ENCODE peak calls at places on chromosomes 13 and 19, in six cellular contexts. L is OCI-LY7, F is Right ventricle myocardium superior, N is NCI-H1436, Z is mucosa of gallbladder, R is posterior vena cava. I is an unnamed sample.

GRCh38 chr13:28355822-28356371 is 139.0 kb downstream of the FLT1 start:
- DNase-seq in L (no peak), F (no peak), N (no peak), Z (no peak), R (no peak), I (no peak)

GRCh38 chr13:38002596-38002995 is 133.0 kb upstream of the TRPC4 start:
- DNase-seq in L (no peak), F (no peak), N (peak), Z (no peak), R (no peak), I (no peak)

GRCh38 chr13:113106053-113106452 is 462 bp downstream of the F7 start:
- DNase-seq in L (no peak), F (no peak), N (no peak), Z (no peak), R (no peak), I (no peak)

GRCh38 chr19:33794578-33795369 is 1.9 kb upstream of the KCTD15 start:
- DNase-seq in L (no peak), F (peak), N (no peak), Z (no peak), R (no peak), I (no peak)

GRCh38 chr13:47211106-47211505 is 314.3 kb upstream of the HTR2A start:
- DNase-seq in L (no peak), F (no peak), N (no peak), Z (no peak), R (no peak), I (no peak)

GRCh38 chr19:4606921-4607678 is 32.2 kb upstream of the TNFAIP8L1 start:
- DNase-seq in L (no peak), F (peak), N (peak), Z (no peak), R (no peak), I (peak)

GRCh38 chr19:17248011-17248776 is 2.5 kb upstream of the NR2F6 start:
- DNase-seq in L (no peak), F (no peak), N (no peak), Z (no peak), R (no peak), I (no peak)

GRCh38 chr19:29967623-29968022 is 25.6 kb downstream of the URI1 start:
- DNase-seq in L (no peak), F (no peak), N (no peak), Z (no peak), R (no peak), I (peak)

GRCh38 chr13:33554919-33555791 is 262.8 kb upstream of the RFC3 start:
- DNase-seq in L (no peak), F (no peak), N (no peak), Z (no peak), R (no peak), I (no peak)

GRCh38 chr13:39282400-39282972 is 244.2 kb downstream of the NHLRC3 start:
- DNase-seq in L (no peak), F (no peak), N (no peak), Z (no peak), R (no peak), I (no peak)

GRCh38 chr13:59545007-59545406 is 618.7 kb downstream of the DIAPH3 start:
- DNase-seq in L (no peak), F (no peak), N (no peak), Z (no peak), R (no peak), I (no peak)

GRCh38 chr13:98994896-98995295 is 17.0 kb upstream of the DOCK9 start:
- DNase-seq in L (peak), F (no peak), N (no peak), Z (no peak), R (no peak), I (no peak)

GRCh38 chr13:37175996-37176395 is 70.5 kb upstream of the CSNK1A1L start:
- DNase-seq in L (no peak), F (no peak), N (no peak), Z (no peak), R (no peak), I (no peak)

GRCh38 chr13:71867101-71867814 is at the start of gene DACH1:
- DNase-seq in L (no peak), F (peak), N (peak), Z (peak), R (peak), I (peak)

GRCh38 chr19:5682293-5682592 is 1.4 kb downstream of the HSD11B1L start:
- DNase-seq in L (no peak), F (no peak), N (no peak), Z (no peak), R (no peak), I (no peak)

GRCh38 chr19:1618157-1619093 is 13.2 kb upstream of the UQCR11 start:
- DNase-seq in L (peak), F (no peak), N (no peak), Z (no peak), R (no peak), I (peak)

GRCh38 chr13:80783926-80784325 is 443.0 kb upstream of the SPRY2 start:
- DNase-seq in L (no peak), F (no peak), N (no peak), Z (no peak), R (no peak), I (no peak)

GRCh38 chr19:8340341-8341096 is 2.5 kb downstream of the KANK3 start:
- DNase-seq in L (no peak), F (peak), N (no peak), Z (peak), R (no peak), I (peak)

GRCh38 chr13:102846261-102847015 is 606 bp downstream of the ERCC5 start:
- DNase-seq in L (peak), F (peak), N (peak), Z (peak), R (peak), I (peak)

GRCh38 chr19:1081301-1082164 is 13.6 kb downstream of the POLR2E start:
- DNase-seq in L (no peak), F (peak), N (peak), Z (no peak), R (peak), I (no peak)

GRCh38 chr13:27977476-27978300 is 8.6 kb upstream of the CDX2 start:
- DNase-seq in L (no peak), F (no peak), N (no peak), Z (no peak), R (no peak), I (no peak)

GRCh38 chr13:27308941-27309340 is 38.3 kb downstream of the RASL11A start:
- DNase-seq in L (no peak), F (no peak), N (no peak), Z (no peak), R (no peak), I (no peak)

GRCh38 chr19:13492128-13492527 is 14.2 kb downstream of the CACNA1A start:
- DNase-seq in L (no peak), F (no peak), N (no peak), Z (no peak), R (no peak), I (no peak)

GRCh38 chr19:48398329-48399235 is 5.1 kb downstream of the GRIN2D start:
- DNase-seq in L (peak), F (peak), N (peak), Z (peak), R (peak), I (peak)

GRCh38 chr13:41458939-41459753 is 1.8 kb downstream of the RGCC start:
- DNase-seq in L (peak), F (no peak), N (no peak), Z (no peak), R (no peak), I (peak)

GRCh38 chr13:105957769-105958438 is 577.6 kb downstream of the EFNB2 start:
- DNase-seq in L (no peak), F (no peak), N (no peak), Z (no peak), R (no peak), I (no peak)

GRCh38 chr19:31312004-31312403 is 37.2 kb downstream of the TSHZ3 start:
- DNase-seq in L (no peak), F (no peak), N (no peak), Z (peak), R (no peak), I (peak)

GRCh38 chr13:32537580-32538233 is 888 bp downstream of the N4BP2L2 start:
- DNase-seq in L (no peak), F (peak), N (no peak), Z (no peak), R (no peak), I (peak)

GRCh38 chr13:114339779-114340534 is 25.7 kb downstream of the CHAMP1 start:
- DNase-seq in L (peak), F (peak), N (peak), Z (peak), R (no peak), I (peak)

GRCh38 chr13:51613535-51613934 is 29.3 kb downstream of the WDFY2 start:
- DNase-seq in L (no peak), F (no peak), N (no peak), Z (no peak), R (no peak), I (no peak)

GRCh38 chr19:8335343-8336071 is 7.6 kb downstream of the KANK3 start:
- DNase-seq in L (no peak), F (no peak), N (peak), Z (no peak), R (no peak), I (no peak)

GRCh38 chr19:24140099-24140498 is 53.1 kb downstream of the ZNF254 start:
- DNase-seq in L (no peak), F (no peak), N (no peak), Z (no peak), R (no peak), I (no peak)

GRCh38 chr13:28792992-28793391 is 27.1 kb upstream of the MTUS2 start:
- DNase-seq in L (no peak), F (no peak), N (no peak), Z (no peak), R (no peak), I (no peak)

GRCh38 chr19:11408591-11408990 is 10.5 kb downstream of the RGL3 start:
- DNase-seq in L (no peak), F (no peak), N (no peak), Z (no peak), R (no peak), I (no peak)

GRCh38 chr19:11481777-11482383 is 1.0 kb upstream of the ELAVL3 start:
- DNase-seq in L (peak), F (peak), N (peak), Z (peak), R (peak), I (peak)

I was measured in adrenal gland.